ENCODE peak calls at places on chromosomes 4 and X, in four cellular contexts. One of them, this sample, is unnamed.

GRCh38 chr4:150297861-150298474 is 219.7 kb downstream of the DCLK2 start:
- DNase-seq in tibial nerve: peak; percentile 67
- DNase-seq in BJ: no peak
- DNase-seq in A549: peak; percentile 52
- DNase-seq in this sample: peak; percentile 86

GRCh38 chr4:73770917-73771316 is 30.5 kb downstream of the CXCL8 start:
- DNase-seq in BJ: no peak
- DNase-seq in tibial nerve: no peak
- DNase-seq in A549: no peak
- DNase-seq in this sample: no peak

GRCh38 chr4:156615066-156615514 is 356.5 kb downstream of the PDGFC start:
- DNase-seq in BJ: peak; percentile 91
- DNase-seq in tibial nerve: no peak
- DNase-seq in A549: no peak
- DNase-seq in this sample: peak; percentile 94

GRCh38 chr4:825063-825968 is 613 bp downstream of the CPLX1 start:
- DNase-seq in BJ: no peak
- DNase-seq in tibial nerve: no peak
- DNase-seq in A549: no peak
- DNase-seq in this sample: peak; percentile 18

GRCh38 chrX:127038065-127038464 is 218.5 kb downstream of the PRR32 start:
- DNase-seq in tibial nerve: no peak
- DNase-seq in A549: peak; percentile 0
- DNase-seq in BJ: no peak
- DNase-seq in this sample: no peak

GRCh38 chrX:44244008-44244407 is 99.5 kb downstream of the EFHC2 start:
- DNase-seq in tibial nerve: peak; percentile 8
- DNase-seq in BJ: no peak
- DNase-seq in A549: peak; percentile 35
- DNase-seq in this sample: peak; percentile 50

GRCh38 chrX:43573441-43574015 is 82.6 kb upstream of the MAOA start:
- DNase-seq in tibial nerve: no peak
- DNase-seq in BJ: no peak
- DNase-seq in A549: no peak
- DNase-seq in this sample: no peak

GRCh38 chr4:26126135-26126718 is 194.6 kb upstream of the RBPJ start:
- DNase-seq in BJ: no peak
- DNase-seq in A549: no peak
- DNase-seq in tibial nerve: no peak
- DNase-seq in this sample: no peak

GRCh38 chrX:123860983-123861382 is 1.1 kb downstream of the XIAP start:
- DNase-seq in A549: no peak
- DNase-seq in tibial nerve: no peak
- DNase-seq in BJ: no peak
- DNase-seq in this sample: peak; percentile 40

GRCh38 chrX:136725446-136726104 is 55.2 kb downstream of the ARHGEF6 start:
- DNase-seq in A549: no peak
- DNase-seq in BJ: no peak
- DNase-seq in tibial nerve: peak; percentile 10
- DNase-seq in this sample: peak; percentile 70

GRCh38 chrX:118226060-118226428 is 109.4 kb upstream of the KLHL13 start:
- DNase-seq in tibial nerve: no peak
- DNase-seq in A549: peak; percentile 4
- DNase-seq in BJ: no peak
- DNase-seq in this sample: peak; percentile 26

GRCh38 chr4:77701111-77701510 is 95.5 kb downstream of the CXCL13 start:
- DNase-seq in A549: no peak
- DNase-seq in BJ: no peak
- DNase-seq in tibial nerve: no peak
- DNase-seq in this sample: no peak

GRCh38 chr4:64000241-64000640 is 409.0 kb downstream of the TECRL start:
- DNase-seq in tibial nerve: no peak
- DNase-seq in BJ: no peak
- DNase-seq in A549: no peak
- DNase-seq in this sample: no peak

GRCh38 chr4:160129439-160129838 is 1026.6 kb downstream of the RAPGEF2 start:
- DNase-seq in tibial nerve: no peak
- DNase-seq in A549: peak; percentile 27
- DNase-seq in BJ: no peak
- DNase-seq in this sample: peak; percentile 0

GRCh38 chr4:38909015-38909414 is 41.4 kb downstream of the FAM114A1 start:
- DNase-seq in BJ: no peak
- DNase-seq in tibial nerve: no peak
- DNase-seq in A549: no peak
- DNase-seq in this sample: no peak

GRCh38 chr4:187501731-187502130 is 493.8 kb upstream of the ZFP42 start:
- DNase-seq in A549: no peak
- DNase-seq in tibial nerve: no peak
- DNase-seq in BJ: no peak
- DNase-seq in this sample: no peak

GRCh38 chr4:57591073-57591472 is 480.9 kb upstream of the IGFBP7 start:
- DNase-seq in A549: no peak
- DNase-seq in tibial nerve: no peak
- DNase-seq in BJ: no peak
- DNase-seq in this sample: no peak

GRCh38 chrX:42920752-42921151 is 142.8 kb upstream of the PPP1R2C start:
- DNase-seq in A549: no peak
- DNase-seq in tibial nerve: no peak
- DNase-seq in BJ: no peak
- DNase-seq in this sample: no peak

GRCh38 chr4:98516042-98516440 is 142.4 kb downstream of the TSPAN5 start:
- DNase-seq in tibial nerve: no peak
- DNase-seq in A549: peak; percentile 53
- DNase-seq in BJ: peak; percentile 36
- DNase-seq in this sample: peak; percentile 88

GRCh38 chr4:28233758-28234157 is 1373.1 kb downstream of the STIM2 start:
- DNase-seq in tibial nerve: no peak
- DNase-seq in BJ: no peak
- DNase-seq in A549: no peak
- DNase-seq in this sample: no peak

GRCh38 chr4:56953680-56954520 is 23.5 kb downstream of the NOA1 start:
- DNase-seq in BJ: no peak
- DNase-seq in tibial nerve: no peak
- DNase-seq in A549: no peak
- DNase-seq in this sample: no peak

DNA sequence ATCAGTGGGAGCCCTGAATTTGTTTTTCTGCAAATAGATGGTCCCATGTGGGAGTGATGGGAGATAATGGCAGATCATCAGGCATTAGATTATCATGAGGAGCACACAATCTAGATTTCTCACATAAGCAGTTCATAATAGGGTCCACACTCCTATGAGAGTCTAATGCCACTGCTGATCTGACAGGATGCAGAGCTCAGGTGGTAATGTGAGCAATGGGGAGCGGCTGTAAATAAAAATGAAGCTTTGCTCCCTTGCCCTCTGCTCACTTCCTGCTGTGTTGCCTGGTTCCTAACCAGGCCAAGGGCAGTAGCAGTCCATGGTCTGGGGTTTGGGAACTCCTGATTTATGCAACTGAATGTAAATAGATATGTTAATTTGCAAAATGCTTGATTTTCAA is 538.6 kb downstream of the TRAM1L1 start:
- DNase-seq in tibial nerve: no peak
- DNase-seq in A549: no peak
- DNase-seq in BJ: no peak
- DNase-seq in this sample: no peak
- H3K4me3 ChIP-seq in tibial nerve: no peak overlapping the region
- H3K4me3 ChIP-seq in A549: no peak overlapping the region
- H3K4me3 ChIP-seq in BJ: no peak overlapping the region
- H3K4me3 ChIP-seq in this sample: no peak overlapping the region

GRCh38 chrX:1468250-1468772 is 15.6 kb upstream of the ASMTL start:
- DNase-seq in A549: peak; percentile 52
- DNase-seq in tibial nerve: no peak
- DNase-seq in BJ: no peak
- DNase-seq in this sample: peak; percentile 9
- TF ChIP-seq CTCF in A549: no peak
- TF ChIP-seq CTCF in tibial nerve: no peak
- TF ChIP-seq CTCF in BJ: no peak
- TF ChIP-seq CTCF in this sample: no peak

GRCh38 chr4:102527695-102528094 is 26.5 kb downstream of the NFKB1 start:
- DNase-seq in A549: no peak
- DNase-seq in BJ: no peak
- DNase-seq in tibial nerve: no peak
- DNase-seq in this sample: no peak
- H3K4me3 ChIP-seq in A549: no peak overlapping the region
- H3K4me3 ChIP-seq in BJ: no peak overlapping the region
- H3K4me3 ChIP-seq in tibial nerve: no peak overlapping the region
- H3K4me3 ChIP-seq in this sample: no peak overlapping the region

DNA sequence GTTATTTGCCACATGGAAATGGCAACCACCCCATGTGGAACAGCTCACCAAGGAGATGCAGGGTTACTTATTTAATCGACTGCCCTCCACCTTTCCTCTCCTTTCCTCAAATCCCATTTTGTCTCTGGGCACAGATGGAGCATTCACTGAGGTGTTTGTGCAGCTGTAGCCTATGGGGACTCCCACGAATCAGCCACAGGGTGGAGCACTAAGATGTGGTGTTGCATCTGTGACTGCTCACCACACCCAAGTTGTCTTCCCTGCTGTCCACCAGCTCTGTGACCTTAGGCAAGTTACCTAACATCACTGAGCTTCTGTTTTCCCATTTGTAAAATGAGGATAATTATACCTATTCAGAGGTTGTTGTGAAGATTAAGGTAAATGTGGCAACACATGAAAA is 252.4 kb upstream of the CPEB2 start:
- DNase-seq in BJ: no peak
- DNase-seq in tibial nerve: peak; percentile 9
- DNase-seq in A549: peak; percentile 44
- DNase-seq in this sample: peak; percentile 8
- TF ChIP-seq CTCF in BJ: no peak
- TF ChIP-seq CTCF in tibial nerve: no peak
- TF ChIP-seq CTCF in A549: no peak
- TF ChIP-seq CTCF in this sample: peak; percentile 5

DNA sequence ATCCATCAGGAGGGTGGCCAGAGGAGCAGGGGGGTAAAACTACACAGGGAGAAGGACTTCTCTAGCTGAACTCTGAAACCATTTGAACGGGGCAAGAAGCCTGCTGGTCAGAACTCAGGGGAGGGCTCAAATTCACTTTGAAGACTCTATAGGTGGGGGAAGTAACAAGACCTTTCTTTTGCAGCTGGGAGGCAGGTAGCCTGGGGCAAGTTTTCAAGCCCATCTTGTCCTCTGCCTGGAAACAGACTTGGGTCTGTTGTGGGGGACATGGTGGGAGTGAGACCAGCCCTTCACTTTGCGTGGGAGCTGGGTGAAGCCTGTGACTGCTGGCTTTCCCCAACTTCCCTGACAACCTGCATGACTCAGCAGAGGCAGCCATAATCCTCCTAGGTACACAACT is 312.3 kb downstream of the SPRY1 start:
- DNase-seq in A549: no peak
- DNase-seq in BJ: no peak
- DNase-seq in tibial nerve: no peak
- DNase-seq in this sample: no peak
- H3K4me3 ChIP-seq in A549: no peak overlapping the region
- H3K4me3 ChIP-seq in BJ: no peak overlapping the region
- H3K4me3 ChIP-seq in tibial nerve: no peak overlapping the region
- H3K4me3 ChIP-seq in this sample: no peak overlapping the region

This sample was measured in fibroblast of pulmonary artery.